ENCODE peak calls at places on chromosomes 11 and 22, in six cellular contexts. One of them, this sample, is unnamed.
A peak's percentile ranks its signal among the peaks of the same experiment; 100 is the strongest.

GRCh38 chr22:44732017-44732561 is 20.3 kb upstream of the ARHGAP8 start:
- DNase-seq in HT1080: no peak
- DNase-seq in A549: no peak
- DNase-seq in right lobe of liver: peak; percentile 42
- DNase-seq in stimulated activated CD8-positive, alpha-beta memory T cell treated with anti-CD3 and anti-CD28 coated beads, Interleukin-12 subunit alpha, Interleukin-12 subunit beta, amount 100 ng/mL, for 4 hours: no peak
- DNase-seq in activated T-cell treated with anti-CD3 and anti-CD28 coated beads, Interleukin-2, amount 50 U/mL, for 72 hours: no peak
- DNase-seq in this sample: no peak

GRCh38 chr11:109085708-109086373 is 336.1 kb upstream of the C11orf87 start:
- DNase-seq in HT1080: peak; percentile 40
- DNase-seq in A549: no peak
- DNase-seq in right lobe of liver: peak; percentile 54
- DNase-seq in stimulated activated CD8-positive, alpha-beta memory T cell treated with anti-CD3 and anti-CD28 coated beads, Interleukin-12 subunit alpha, Interleukin-12 subunit beta, amount 100 ng/mL, for 4 hours: no peak
- DNase-seq in activated T-cell treated with anti-CD3 and anti-CD28 coated beads, Interleukin-2, amount 50 U/mL, for 72 hours: no peak
- DNase-seq in this sample: no peak

GRCh38 chr22:47452184-47452583 is 689.7 kb downstream of the TBC1D22A start:
- DNase-seq in HT1080: peak; percentile 69
- DNase-seq in A549: peak; percentile 38
- DNase-seq in right lobe of liver: no peak
- DNase-seq in stimulated activated CD8-positive, alpha-beta memory T cell treated with anti-CD3 and anti-CD28 coated beads, Interleukin-12 subunit alpha, Interleukin-12 subunit beta, amount 100 ng/mL, for 4 hours: no peak
- DNase-seq in activated T-cell treated with anti-CD3 and anti-CD28 coated beads, Interleukin-2, amount 50 U/mL, for 72 hours: no peak
- DNase-seq in this sample: no peak

GRCh38 chr11:116930177-116930576 is 92.8 kb upstream of the APOA1 start:
- DNase-seq in HT1080: peak; percentile 32
- DNase-seq in A549: no peak
- DNase-seq in right lobe of liver: no peak
- DNase-seq in stimulated activated CD8-positive, alpha-beta memory T cell treated with anti-CD3 and anti-CD28 coated beads, Interleukin-12 subunit alpha, Interleukin-12 subunit beta, amount 100 ng/mL, for 4 hours: peak; percentile 4
- DNase-seq in activated T-cell treated with anti-CD3 and anti-CD28 coated beads, Interleukin-2, amount 50 U/mL, for 72 hours: peak; percentile 29
- DNase-seq in this sample: no peak

GRCh38 chr11:36719708-36720107 is 121.7 kb upstream of the RAG2 start:
- DNase-seq in HT1080: peak; percentile 8
- DNase-seq in A549: no peak
- DNase-seq in right lobe of liver: no peak
- DNase-seq in stimulated activated CD8-positive, alpha-beta memory T cell treated with anti-CD3 and anti-CD28 coated beads, Interleukin-12 subunit alpha, Interleukin-12 subunit beta, amount 100 ng/mL, for 4 hours: no peak
- DNase-seq in activated T-cell treated with anti-CD3 and anti-CD28 coated beads, Interleukin-2, amount 50 U/mL, for 72 hours: no peak
- DNase-seq in this sample: no peak

GRCh38 chr11:112280268-112281126 is 19.8 kb upstream of the PLET1 start:
- DNase-seq in HT1080: peak; percentile 78
- DNase-seq in A549: peak; percentile 79
- DNase-seq in right lobe of liver: peak; percentile 70
- DNase-seq in stimulated activated CD8-positive, alpha-beta memory T cell treated with anti-CD3 and anti-CD28 coated beads, Interleukin-12 subunit alpha, Interleukin-12 subunit beta, amount 100 ng/mL, for 4 hours: peak; percentile 37
- DNase-seq in activated T-cell treated with anti-CD3 and anti-CD28 coated beads, Interleukin-2, amount 50 U/mL, for 72 hours: peak; percentile 79
- DNase-seq in this sample: peak; percentile 55

GRCh38 chr11:16155448-16155847 is 200.9 kb downstream of the SOX6 start:
- DNase-seq in HT1080: no peak
- DNase-seq in A549: peak; percentile 33
- DNase-seq in right lobe of liver: no peak
- DNase-seq in stimulated activated CD8-positive, alpha-beta memory T cell treated with anti-CD3 and anti-CD28 coated beads, Interleukin-12 subunit alpha, Interleukin-12 subunit beta, amount 100 ng/mL, for 4 hours: no peak
- DNase-seq in activated T-cell treated with anti-CD3 and anti-CD28 coated beads, Interleukin-2, amount 50 U/mL, for 72 hours: no peak
- DNase-seq in this sample: no peak

GRCh38 chr11:34653851-34654490 is 33.1 kb downstream of the EHF start:
- DNase-seq in HT1080: peak; percentile 95
- DNase-seq in A549: peak; percentile 98
- DNase-seq in right lobe of liver: peak; percentile 82
- DNase-seq in stimulated activated CD8-positive, alpha-beta memory T cell treated with anti-CD3 and anti-CD28 coated beads, Interleukin-12 subunit alpha, Interleukin-12 subunit beta, amount 100 ng/mL, for 4 hours: no peak
- DNase-seq in activated T-cell treated with anti-CD3 and anti-CD28 coated beads, Interleukin-2, amount 50 U/mL, for 72 hours: peak; percentile 29
- DNase-seq in this sample: no peak

GRCh38 chr11:127675602-127676001 is 675.0 kb upstream of the KIRREL3 start:
- DNase-seq in HT1080: peak; percentile 18
- DNase-seq in A549: no peak
- DNase-seq in right lobe of liver: no peak
- DNase-seq in stimulated activated CD8-positive, alpha-beta memory T cell treated with anti-CD3 and anti-CD28 coated beads, Interleukin-12 subunit alpha, Interleukin-12 subunit beta, amount 100 ng/mL, for 4 hours: no peak
- DNase-seq in activated T-cell treated with anti-CD3 and anti-CD28 coated beads, Interleukin-2, amount 50 U/mL, for 72 hours: no peak
- DNase-seq in this sample: no peak